ENCODE peak calls at places on chromosome 9, in six cellular contexts. O is KG1, H is astrocyte of the cerebellum, K is heart left ventricle, Y is NT2/D1, G is spleen. E is an unnamed sample.

GRCh38 chr9:137719194-137719593 is 100.4 kb downstream of the EHMT1 start:
- DNase-seq in O (no peak), H (no peak), K (no peak), Y (no peak), G (no peak), E (no peak)

GRCh38 chr9:95585824-95586223 is 69.1 kb upstream of the PTCH1 start:
- DNase-seq in O (no peak), H (no peak), K (no peak), Y (no peak), G (no peak), E (peak; percentile 46)

GRCh38 chr9:97803167-97804058 is 49.6 kb upstream of the FOXE1 start:
- DNase-seq in O (no peak), H (no peak), K (peak; percentile 85), Y (peak; percentile 33), G (peak; percentile 94), E (peak; percentile 92)

GRCh38 chr9:133115604-133116345 is 5.3 kb downstream of the RALGDS start:
- DNase-seq in O (no peak), H (peak; percentile 46), K (peak; percentile 61), Y (no peak), G (peak; percentile 78), E (peak; percentile 64)

GRCh38 chr9:90684776-90685175 is 42.2 kb upstream of the DIRAS2 start:
- DNase-seq in O (no peak), H (no peak), K (no peak), Y (no peak), G (no peak), E (no peak)

GRCh38 chr9:83986223-83986622 is 5.6 kb downstream of the RMI1 start:
- DNase-seq in O (no peak), H (no peak), K (no peak), Y (no peak), G (no peak), E (no peak)

GRCh38 chr9:101705135-101705661 is 33.2 kb downstream of the GRIN3A start:
- DNase-seq in O (no peak), H (no peak), K (no peak), Y (no peak), G (peak; percentile 72), E (no peak)

GRCh38 chr9:33297455-33297854 is 7.1 kb downstream of the NFX1 start:
- DNase-seq in O (peak; percentile 28), H (no peak), K (no peak), Y (no peak), G (peak; percentile 82), E (no peak)

GRCh38 chr9:125233678-125234077 is 7.5 kb downstream of the HSPA5 start:
- DNase-seq in O (no peak), H (peak; percentile 93), K (no peak), Y (no peak), G (no peak), E (no peak)

GRCh38 chr9:123128591-123128990 is 95.1 kb downstream of the GPR21 start:
- DNase-seq in O (no peak), H (no peak), K (no peak), Y (no peak), G (no peak), E (no peak)

GRCh38 chr9:81599837-81600236 is 89.5 kb downstream of the TLE1 start:
- DNase-seq in O (no peak), H (no peak), K (no peak), Y (no peak), G (no peak), E (no peak)

GRCh38 chr9:134275379-134275778 is 50.9 kb upstream of the RXRA start:
- DNase-seq in O (no peak), H (no peak), K (no peak), Y (no peak), G (no peak), E (no peak)

GRCh38 chr9:101326035-101326434 is 58.8 kb downstream of the BAAT start:
- DNase-seq in O (no peak), H (no peak), K (no peak), Y (no peak), G (no peak), E (no peak)